ENCODE peak calls at places on chromosomes 16 and 17, in four cellular contexts. One of them, this sample, is unnamed. For H3K4me1, the result is how much of the 10 kb centered on the place peaks cover.

GRCh38 chr16:4613636-4614570 is 785 bp downstream of the UBALD1 start:
- DNase-seq in upper lobe of left lung: peak
- DNase-seq in breast epithelium: no peak
- DNase-seq in stomach: no peak
- DNase-seq in this sample: no peak

GRCh38 chr17:1796800-1797199 is 32.9 kb downstream of the SMYD4 start:
- DNase-seq in upper lobe of left lung: no peak
- DNase-seq in breast epithelium: no peak
- DNase-seq in stomach: no peak
- DNase-seq in this sample: no peak

GRCh38 chr16:75218256-75219076 is at the start of gene CTRB1:
- DNase-seq in upper lobe of left lung: peak
- DNase-seq in breast epithelium: no peak
- DNase-seq in stomach: no peak
- DNase-seq in this sample: no peak

GRCh38 chr17:12928736-12929135 is 89.1 kb downstream of the ELAC2 start:
- DNase-seq in upper lobe of left lung: no peak
- DNase-seq in breast epithelium: no peak
- DNase-seq in stomach: no peak
- DNase-seq in this sample: no peak

GRCh38 chr16:84085774-84086173 is 31.0 kb downstream of the MBTPS1 start:
- DNase-seq in upper lobe of left lung: no peak
- DNase-seq in breast epithelium: no peak
- DNase-seq in stomach: no peak
- DNase-seq in this sample: no peak

GRCh38 chr17:75875182-75875939 is 3.0 kb downstream of the TRIM47 start:
- DNase-seq in upper lobe of left lung: peak
- DNase-seq in breast epithelium: no peak
- DNase-seq in stomach: peak
- DNase-seq in this sample: no peak

GRCh38 chr16:64910351-64910750 is 211.5 kb downstream of the CDH11 start:
- DNase-seq in upper lobe of left lung: no peak
- DNase-seq in breast epithelium: no peak
- DNase-seq in stomach: no peak
- DNase-seq in this sample: no peak

GRCh38 chr17:39611441-39612112 is 3.9 kb upstream of the NEUROD2 start:
- DNase-seq in upper lobe of left lung: no peak
- DNase-seq in breast epithelium: no peak
- DNase-seq in stomach: no peak
- DNase-seq in this sample: no peak

GRCh38 chr17:11742891-11743290 is 144.6 kb downstream of the DNAH9 start:
- DNase-seq in upper lobe of left lung: no peak
- DNase-seq in breast epithelium: no peak
- DNase-seq in stomach: no peak
- DNase-seq in this sample: peak

GRCh38 chr17:27596571-27597187 is 34.3 kb upstream of the LGALS9 start:
- DNase-seq in upper lobe of left lung: no peak
- DNase-seq in breast epithelium: no peak
- DNase-seq in stomach: no peak
- DNase-seq in this sample: no peak

GRCh38 chr16:11201498-11202259 is 54.3 kb downstream of the SOCS1 start:
- DNase-seq in upper lobe of left lung: no peak
- DNase-seq in breast epithelium: no peak
- DNase-seq in stomach: peak
- DNase-seq in this sample: no peak

GRCh38 chr17:27559506-27559931 is 71.5 kb upstream of the LGALS9 start:
- DNase-seq in upper lobe of left lung: no peak
- DNase-seq in breast epithelium: no peak
- DNase-seq in stomach: no peak
- DNase-seq in this sample: no peak

GRCh38 chr17:18967806-18968744 is 16.1 kb downstream of the SLC5A10 start:
- DNase-seq in upper lobe of left lung: no peak
- DNase-seq in breast epithelium: peak
- DNase-seq in stomach: peak
- DNase-seq in this sample: no peak

GRCh38 chr17:20170085-20170484 is 160.9 kb downstream of the SPECC1 start:
- DNase-seq in upper lobe of left lung: no peak
- DNase-seq in breast epithelium: no peak
- DNase-seq in stomach: no peak
- DNase-seq in this sample: no peak

GRCh38 chr17:32794533-32795246 is 82.2 kb downstream of the MYO1D start:
- DNase-seq in upper lobe of left lung: no peak
- DNase-seq in breast epithelium: no peak
- DNase-seq in stomach: no peak
- DNase-seq in this sample: no peak

GRCh38 chr16:83305092-83305491 is 502.7 kb upstream of the HSBP1 start:
- DNase-seq in upper lobe of left lung: no peak
- DNase-seq in breast epithelium: no peak
- DNase-seq in stomach: no peak
- DNase-seq in this sample: no peak

GRCh38 chr16:58449768-58450167 is 50.2 kb upstream of the NDRG4 start:
- DNase-seq in upper lobe of left lung: no peak
- DNase-seq in breast epithelium: no peak
- DNase-seq in stomach: no peak
- DNase-seq in this sample: no peak

GRCh38 chr17:37737081-37737480 is 7.8 kb downstream of the HNF1B start:
- DNase-seq in upper lobe of left lung: no peak
- DNase-seq in breast epithelium: no peak
- DNase-seq in stomach: no peak
- DNase-seq in this sample: no peak

GRCh38 chr17:67378444-67379250 is 1.6 kb downstream of the PITPNC1 start:
- DNase-seq in upper lobe of left lung: peak
- DNase-seq in breast epithelium: peak
- DNase-seq in stomach: peak
- DNase-seq in this sample: no peak

GRCh38 chr16:12341423-12341822 is 364.9 kb downstream of the SNX29 start:
- DNase-seq in upper lobe of left lung: no peak
- DNase-seq in breast epithelium: no peak
- DNase-seq in stomach: no peak
- DNase-seq in this sample: no peak

GRCh38 chr16:31456988-31457360 is 2.3 kb upstream of the ARMC5 start:
- DNase-seq in upper lobe of left lung: no peak
- DNase-seq in breast epithelium: no peak
- DNase-seq in stomach: no peak
- DNase-seq in this sample: no peak

GRCh38 chr16:50670476-50670875 is 10.6 kb downstream of the SNX20 start:
- DNase-seq in upper lobe of left lung: no peak
- DNase-seq in breast epithelium: no peak
- DNase-seq in stomach: no peak
- DNase-seq in this sample: no peak

GRCh38 chr17:40672654-40673053 is 7.7 kb upstream of the KRT222 start:
- DNase-seq in upper lobe of left lung: no peak
- DNase-seq in breast epithelium: no peak
- DNase-seq in stomach: no peak
- DNase-seq in this sample: no peak

GRCh38 chr17:1170739-1171138 is 9.0 kb downstream of the ABR start:
- DNase-seq in upper lobe of left lung: no peak
- DNase-seq in breast epithelium: no peak
- DNase-seq in stomach: no peak
- DNase-seq in this sample: no peak

GRCh38 chr16:19809121-19809635 is 75.5 kb downstream of the GPRC5B start:
- DNase-seq in upper lobe of left lung: no peak
- DNase-seq in breast epithelium: no peak
- DNase-seq in stomach: peak
- DNase-seq in this sample: no peak

GRCh38 chr16:48128769-48129168 is 27.0 kb downstream of the ABCC12 start:
- DNase-seq in upper lobe of left lung: no peak
- DNase-seq in breast epithelium: no peak
- DNase-seq in stomach: no peak
- DNase-seq in this sample: no peak

GRCh38 chr17:29149431-29150064 is 30.6 kb downstream of the MYO18A start:
- DNase-seq in upper lobe of left lung: no peak
- DNase-seq in breast epithelium: no peak
- DNase-seq in stomach: no peak
- DNase-seq in this sample: no peak

GRCh38 chr16:57360321-57360935 is 1.8 kb downstream of the CCL22 start:
- DNase-seq in upper lobe of left lung: no peak
- DNase-seq in breast epithelium: peak
- DNase-seq in stomach: no peak
- DNase-seq in this sample: no peak

DNA sequence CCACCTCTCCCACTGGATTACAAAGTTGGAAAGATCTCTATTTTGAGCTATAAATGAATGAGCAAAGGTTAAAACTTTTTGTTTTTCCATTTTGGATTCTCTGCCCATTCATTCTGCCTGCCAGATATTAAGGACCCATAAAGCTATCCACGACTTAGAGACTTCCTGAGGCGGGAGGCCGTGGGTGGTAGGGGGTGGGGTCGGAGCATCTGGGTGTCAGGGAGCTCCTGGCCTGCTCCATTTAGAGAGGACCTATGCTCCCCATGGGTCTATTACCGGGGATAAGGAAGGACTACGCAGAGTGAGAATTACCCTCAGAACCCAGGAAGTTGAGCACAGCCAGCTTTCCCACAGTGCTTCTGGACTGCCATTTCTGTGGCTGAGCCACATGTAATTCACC is 45.8 kb downstream of the MARF1 start:
- DNase-seq in upper lobe of left lung: no peak
- DNase-seq in breast epithelium: no peak
- DNase-seq in stomach: no peak
- DNase-seq in this sample: no peak
- H3K4me1 ChIP-seq in upper lobe of left lung: under half
- H3K4me1 ChIP-seq in breast epithelium: under half
- H3K4me1 ChIP-seq in stomach: under half
- H3K4me1 ChIP-seq in this sample: under half

DNA sequence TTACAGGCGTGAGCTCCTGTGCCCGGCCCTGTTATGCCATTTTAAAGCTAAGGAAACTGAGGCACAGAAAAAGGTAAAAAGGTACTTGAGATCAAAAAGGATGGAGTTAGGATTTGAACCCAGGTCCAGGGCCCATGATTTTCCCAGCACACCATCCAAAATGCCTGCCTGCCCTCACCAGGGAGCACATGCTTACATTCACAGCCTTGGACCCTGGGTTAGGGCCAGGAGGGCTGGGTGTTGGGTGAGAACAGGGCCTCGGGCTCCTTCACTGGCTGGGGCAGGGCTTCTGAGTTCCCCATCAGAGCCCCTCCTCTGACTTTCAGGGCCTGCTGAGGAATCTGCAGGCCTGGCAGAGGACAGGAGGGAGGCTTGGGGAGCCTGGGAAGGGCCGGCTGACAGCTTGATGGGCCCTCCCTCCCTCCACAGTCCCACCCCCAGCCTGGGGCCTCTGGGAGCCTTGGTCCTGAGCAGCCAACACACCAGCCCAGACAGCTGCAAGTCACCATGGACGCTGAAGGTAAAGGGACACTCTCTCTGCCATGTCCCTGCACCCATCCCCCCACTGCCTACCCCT is at the start of gene QPRT:
- DNase-seq in upper lobe of left lung: no peak
- DNase-seq in breast epithelium: no peak
- DNase-seq in stomach: no peak
- DNase-seq in this sample: no peak
- TF ChIP-seq POLR2A in upper lobe of left lung: no peak
- TF ChIP-seq POLR2A in breast epithelium: no peak
- TF ChIP-seq POLR2A in stomach: no peak
- TF ChIP-seq POLR2A in this sample: no peak

GRCh38 chr17:71987634-71988033 is 133.2 kb upstream of the SOX9 start:
- DNase-seq in upper lobe of left lung: no peak
- DNase-seq in breast epithelium: no peak
- DNase-seq in stomach: no peak
- DNase-seq in this sample: no peak

GRCh38 chr17:71980171-71980570 is 140.6 kb upstream of the SOX9 start:
- DNase-seq in upper lobe of left lung: no peak
- DNase-seq in breast epithelium: no peak
- DNase-seq in stomach: no peak
- DNase-seq in this sample: no peak

GRCh38 chr17:71985111-71986039 is 135.4 kb upstream of the SOX9 start:
- DNase-seq in upper lobe of left lung: no peak
- DNase-seq in breast epithelium: no peak
- DNase-seq in stomach: no peak
- DNase-seq in this sample: no peak

GRCh38 chr17:71986886-71987285 is 133.9 kb upstream of the SOX9 start:
- DNase-seq in upper lobe of left lung: no peak
- DNase-seq in breast epithelium: no peak
- DNase-seq in stomach: no peak
- DNase-seq in this sample: no peak

GRCh38 chr17:71983828-71984227 is 137.0 kb upstream of the SOX9 start:
- DNase-seq in upper lobe of left lung: no peak
- DNase-seq in breast epithelium: no peak
- DNase-seq in stomach: no peak
- DNase-seq in this sample: no peak
- TF ChIP-seq POLR2AphosphoS5 in upper lobe of left lung: no peak
- TF ChIP-seq POLR2AphosphoS5 in breast epithelium: no peak
- TF ChIP-seq POLR2AphosphoS5 in stomach: no peak
- TF ChIP-seq POLR2AphosphoS5 in this sample: no peak

GRCh38 chr17:3955373-3955978 is 8.8 kb downstream of the ATP2A3 start:
- DNase-seq in upper lobe of left lung: no peak
- DNase-seq in breast epithelium: no peak
- DNase-seq in stomach: no peak
- DNase-seq in this sample: no peak

GRCh38 chr17:3956558-3956957 is 7.7 kb downstream of the ATP2A3 start:
- DNase-seq in upper lobe of left lung: no peak
- DNase-seq in breast epithelium: no peak
- DNase-seq in stomach: no peak
- DNase-seq in this sample: no peak

GRCh38 chr17:3957735-3958134 is 6.5 kb downstream of the ATP2A3 start:
- DNase-seq in upper lobe of left lung: no peak
- DNase-seq in breast epithelium: no peak
- DNase-seq in stomach: no peak
- DNase-seq in this sample: no peak

GRCh38 chr17:3958200-3958599 is 6.0 kb downstream of the ATP2A3 start:
- DNase-seq in upper lobe of left lung: no peak
- DNase-seq in breast epithelium: no peak
- DNase-seq in stomach: no peak
- DNase-seq in this sample: no peak

GRCh38 chr17:3956983-3957382 is 7.3 kb downstream of the ATP2A3 start:
- DNase-seq in upper lobe of left lung: no peak
- DNase-seq in breast epithelium: no peak
- DNase-seq in stomach: no peak
- DNase-seq in this sample: no peak
- H3K4me1 ChIP-seq in upper lobe of left lung: under half
- H3K4me1 ChIP-seq in breast epithelium: under half
- H3K4me1 ChIP-seq in stomach: under half
- H3K4me1 ChIP-seq in this sample: under half

DNA sequence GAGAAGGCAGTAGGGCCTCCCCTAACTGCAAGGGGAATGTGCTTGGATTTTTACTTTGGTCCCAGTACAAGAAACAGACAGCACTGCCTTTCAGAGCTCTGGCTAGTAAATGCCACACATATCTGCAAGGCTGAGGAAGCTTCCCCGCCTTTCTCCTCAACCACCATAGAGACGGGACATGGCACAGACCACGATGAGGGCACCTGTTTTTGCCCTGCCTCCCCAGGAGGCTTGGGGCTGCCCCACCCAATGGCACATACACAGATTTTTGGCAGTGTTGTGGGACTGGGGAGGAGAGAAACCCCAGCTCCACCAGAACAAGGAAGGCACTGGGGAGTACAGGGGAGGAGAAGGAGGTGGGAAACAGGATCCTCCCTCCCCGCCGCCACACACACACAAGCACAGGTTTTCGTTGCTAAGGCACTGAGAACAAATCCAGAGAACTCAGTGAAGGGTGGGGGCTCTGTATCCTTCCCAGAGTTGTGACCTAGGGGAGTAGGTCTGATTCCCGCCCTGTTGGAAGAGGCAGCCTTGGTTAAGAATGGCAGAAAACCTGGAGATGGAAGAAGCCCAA is 7.2 kb downstream of the VAT1 start:
- DNase-seq in upper lobe of left lung: no peak
- DNase-seq in breast epithelium: no peak
- DNase-seq in stomach: no peak
- DNase-seq in this sample: no peak
- TF ChIP-seq POLR2A in upper lobe of left lung: no peak
- TF ChIP-seq POLR2A in breast epithelium: no peak
- TF ChIP-seq POLR2A in stomach: no peak
- TF ChIP-seq POLR2A in this sample: no peak